ENCODE peak calls at places on chromosomes 4 and X, in nine cellular contexts. K is tibial artery, T is ovary, W is hepatocyte, N is astrocyte of the spinal cord, Y is choroid plexus epithelial cell, J is HFF-Myc, P is tibial nerve, D is left ventricle myocardium inferior. O is an unnamed sample.

GRCh38 chr4:8305851-8306361 is 36.4 kb downstream of the HTRA3 start:
- DNase-seq in K (peak), T (peak), W (no peak), N (no peak), Y (peak), J (no peak), P (no peak), D (peak), O (no peak)

GRCh38 chr4:15982833-15983528 is 20.0 kb upstream of the FGFBP2 start:
- DNase-seq in K (no peak), T (no peak), W (no peak), N (peak), Y (peak), J (no peak), P (no peak), D (no peak), O (no peak)

GRCh38 chrX:17174671-17175070 is 200.3 kb upstream of the NHS start:
- DNase-seq in K (no peak), T (no peak), W (no peak), N (no peak), Y (no peak), J (no peak), P (peak), D (peak), O (no peak)

GRCh38 chrX:40773809-40774208 is 38.5 kb upstream of the MED14 start:
- DNase-seq in K (no peak), T (no peak), W (no peak), N (peak), Y (no peak), J (peak), P (no peak), D (no peak), O (no peak)

GRCh38 chrX:30586516-30586915 is 8.9 kb upstream of the TASL start:
- DNase-seq in K (no peak), T (no peak), W (no peak), N (no peak), Y (no peak), J (no peak), P (no peak), D (no peak), O (no peak)

GRCh38 chrX:99572711-99573110 is 837.4 kb downstream of the PCDH19 start:
- DNase-seq in K (no peak), T (no peak), W (no peak), N (peak), Y (no peak), J (no peak), P (no peak), D (no peak), O (no peak)

GRCh38 chrX:19168609-19169008 is 46.3 kb upstream of the ADGRG2 start:
- DNase-seq in K (no peak), T (no peak), W (no peak), N (no peak), Y (no peak), J (no peak), P (no peak), D (no peak), O (no peak)

GRCh38 chrX:51866156-51866555 is 27.3 kb upstream of the MAGED1 start:
- DNase-seq in K (no peak), T (no peak), W (no peak), N (peak), Y (peak), J (no peak), P (no peak), D (no peak), O (no peak)

GRCh38 chr4:1288786-1289185 is 905 bp upstream of the MAEA start:
- DNase-seq in K (no peak), T (no peak), W (no peak), N (no peak), Y (no peak), J (no peak), P (no peak), D (no peak), O (no peak)

GRCh38 chrX:111095974-111096870 is at the start of gene PAK3:
- DNase-seq in K (peak), T (peak), W (peak), N (peak), Y (peak), J (peak), P (peak), D (no peak), O (no peak)

GRCh38 chrX:111101580-111101979 is 5.6 kb downstream of the PAK3 start:
- DNase-seq in K (no peak), T (peak), W (no peak), N (no peak), Y (no peak), J (no peak), P (no peak), D (no peak), O (no peak)

GRCh38 chrX:111102636-111103035 is 6.6 kb downstream of the PAK3 start:
- DNase-seq in K (no peak), T (no peak), W (no peak), N (no peak), Y (no peak), J (no peak), P (no peak), D (no peak), O (no peak)

GRCh38 chrX:111100191-111100590 is 4.2 kb downstream of the PAK3 start:
- DNase-seq in K (no peak), T (no peak), W (peak), N (peak), Y (peak), J (peak), P (peak), D (no peak), O (no peak)

DNA sequence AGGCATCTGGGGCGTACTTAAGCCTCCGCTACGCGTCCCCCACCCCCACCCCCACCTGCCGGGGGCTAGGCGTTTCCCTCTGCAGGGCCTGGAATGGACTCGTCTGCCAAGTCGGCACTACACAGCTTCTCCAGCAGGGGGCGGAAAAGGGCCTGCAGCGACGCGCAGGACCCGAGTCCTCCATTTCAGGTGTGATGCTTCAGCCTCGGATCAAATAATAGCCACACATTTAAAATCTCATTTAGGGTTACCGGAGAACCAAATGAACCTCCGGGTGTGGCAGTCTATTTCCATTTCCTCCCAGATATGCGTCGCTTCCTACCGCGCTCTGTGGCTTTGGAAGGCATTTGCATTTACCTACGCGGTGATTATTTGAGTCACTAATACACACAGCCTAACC is 2.9 kb downstream of the PAK3 start:
- DNase-seq in K (peak), T (peak), W (peak), N (peak), Y (peak), J (no peak), P (peak), D (no peak), O (no peak)
- TF ChIP-seq CTCF in K (peak), T (peak), W (peak), N (peak), Y (peak), J (peak), P (peak), D (peak), O (peak)

GRCh38 chr4:53907772-53908171 is 156.6 kb downstream of the CHIC2 start:
- DNase-seq in K (no peak), T (no peak), W (no peak), N (no peak), Y (no peak), J (no peak), P (no peak), D (no peak), O (no peak)

GRCh38 chr4:53908661-53909078 is 155.7 kb downstream of the CHIC2 start:
- DNase-seq in K (no peak), T (no peak), W (peak), N (peak), Y (peak), J (peak), P (peak), D (no peak), O (peak)

GRCh38 chr4:53905281-53905934 is 159.0 kb downstream of the CHIC2 start:
- DNase-seq in K (no peak), T (no peak), W (peak), N (no peak), Y (peak), J (no peak), P (no peak), D (no peak), O (no peak)

GRCh38 chr4:53906786-53907185 is 157.6 kb downstream of the CHIC2 start:
- DNase-seq in K (no peak), T (no peak), W (no peak), N (no peak), Y (peak), J (no peak), P (no peak), D (no peak), O (no peak)

DNA sequence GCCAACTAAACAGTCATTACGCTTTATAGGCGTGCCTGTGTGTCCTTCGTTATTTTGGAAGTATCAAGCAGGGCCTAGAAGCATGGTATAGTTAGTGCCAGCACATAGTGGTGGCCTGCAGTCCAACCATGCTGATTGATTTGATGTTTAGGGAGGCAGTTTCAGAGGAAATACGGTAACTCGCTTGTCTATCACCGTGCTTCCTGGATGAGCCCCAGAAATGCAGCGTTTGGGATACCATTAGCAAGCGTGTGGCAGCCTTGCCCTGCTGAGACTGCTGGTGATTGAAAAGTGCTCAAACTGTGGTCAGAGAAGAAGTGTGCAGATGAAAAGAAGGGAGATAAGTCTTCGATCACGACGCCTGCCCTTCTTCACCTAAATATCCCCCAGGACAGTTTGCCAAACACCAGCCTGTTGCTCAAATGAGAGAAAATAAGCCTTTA is 158.4 kb downstream of the CHIC2 start:
- DNase-seq in K (no peak), T (peak), W (peak), N (peak), Y (peak), J (peak), P (peak), D (peak), O (no peak)
- H3K4me3 ChIP-seq in K (peak), T (peak), W (peak), N (peak), Y (peak), J (peak), P (peak), D (peak), O (peak)

GRCh38 chrX:154384284-154384892 is 5.3 kb downstream of the EMD start:
- DNase-seq in K (no peak), T (peak), W (no peak), N (no peak), Y (peak), J (no peak), P (no peak), D (no peak), O (no peak)
- TF ChIP-seq CTCF in K (peak), T (peak), W (peak), N (peak), Y (peak), J (no peak), P (peak), D (peak), O (peak)

GRCh38 chrX:53715336-53715924 is 28.9 kb upstream of the HUWE1 start:
- DNase-seq in K (no peak), T (no peak), W (no peak), N (no peak), Y (peak), J (no peak), P (no peak), D (no peak), O (no peak)
- H3K4me3 ChIP-seq in K (no peak), T (no peak), W (no peak), N (no peak), Y (no peak), J (no peak), P (no peak), D (no peak), O (no peak)

DNA sequence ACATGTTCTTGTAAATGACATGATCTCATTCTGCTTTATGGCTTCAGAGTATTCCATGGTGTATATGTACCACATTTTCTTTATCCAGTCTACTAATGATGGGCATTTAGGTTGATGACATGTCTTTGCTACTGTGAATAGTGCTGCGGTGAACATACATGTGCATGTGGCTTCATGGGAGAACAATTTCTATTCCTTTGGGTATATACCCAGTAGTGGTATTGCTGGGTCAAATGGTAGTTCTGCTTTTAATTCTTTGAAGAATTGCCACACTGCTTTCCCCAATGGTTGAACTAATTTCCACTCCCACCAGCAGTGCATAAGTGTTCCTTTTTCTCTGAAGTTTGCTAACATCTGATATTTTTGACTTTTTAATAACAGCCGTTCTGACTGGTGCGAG is 1080.3 kb downstream of the CCSER1 start:
- DNase-seq in K (no peak), T (no peak), W (no peak), N (no peak), Y (no peak), J (no peak), P (no peak), D (no peak), O (no peak)
- TF ChIP-seq CTCF in K (no peak), T (no peak), W (no peak), N (no peak), Y (no peak), J (no peak), P (no peak), D (no peak), O (no peak)

GRCh38 chrX:131826572-131826971 is 196.5 kb upstream of the STK26 start:
- DNase-seq in K (no peak), T (no peak), W (no peak), N (no peak), Y (no peak), J (no peak), P (no peak), D (no peak), O (no peak)

GRCh38 chrX:131828482-131828881 is 194.6 kb upstream of the STK26 start:
- DNase-seq in K (no peak), T (no peak), W (no peak), N (no peak), Y (no peak), J (no peak), P (no peak), D (no peak), O (no peak)

GRCh38 chrX:131830400-131831184 is 192.5 kb upstream of the STK26 start:
- DNase-seq in K (peak), T (peak), W (peak), N (peak), Y (peak), J (no peak), P (peak), D (peak), O (no peak)

GRCh38 chrX:131831185-131831520 is 191.9 kb upstream of the STK26 start:
- DNase-seq in K (no peak), T (no peak), W (no peak), N (no peak), Y (no peak), J (no peak), P (no peak), D (no peak), O (no peak)

DNA sequence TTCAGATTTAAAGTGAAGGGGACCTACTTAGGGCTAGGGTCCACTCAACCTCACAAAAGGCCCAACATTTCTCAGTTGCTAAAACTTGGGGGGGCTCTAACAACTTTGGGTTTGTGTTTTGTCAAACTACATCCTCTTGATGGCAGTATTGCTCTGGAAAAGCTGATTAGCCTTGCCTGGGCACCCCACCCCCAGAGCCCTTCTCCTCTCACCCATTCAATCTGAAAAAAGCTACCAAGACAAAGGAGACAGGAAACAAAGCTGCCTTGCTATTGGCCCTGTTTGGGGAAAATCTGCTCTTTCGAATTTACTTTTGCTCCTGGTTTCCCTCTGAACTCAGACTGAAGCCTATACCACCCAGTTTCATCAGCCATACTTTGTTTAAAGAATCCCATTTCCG is 195.2 kb upstream of the STK26 start:
- DNase-seq in K (no peak), T (no peak), W (no peak), N (peak), Y (peak), J (no peak), P (no peak), D (no peak), O (no peak)
- H3K4me3 ChIP-seq in K (no peak), T (no peak), W (no peak), N (no peak), Y (no peak), J (no peak), P (no peak), D (no peak), O (no peak)

DNA sequence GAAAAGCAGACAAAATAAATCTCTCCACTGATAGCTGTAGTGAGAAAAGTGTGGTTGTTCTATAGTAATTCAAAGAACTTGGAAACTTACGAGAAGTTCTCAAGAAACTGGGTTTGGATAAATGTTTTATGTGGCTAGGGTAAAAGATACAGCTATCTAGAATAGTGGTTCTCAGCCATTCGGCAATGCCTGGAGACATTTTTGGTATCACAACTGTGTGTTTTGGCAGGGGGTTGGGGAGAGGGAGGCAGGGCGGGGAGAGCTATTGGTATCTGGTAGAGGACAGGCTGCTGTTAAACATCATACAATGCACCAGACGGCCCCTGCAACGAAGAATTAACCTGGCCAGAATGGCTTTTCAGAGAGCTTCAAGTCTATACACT is 50.8 kb upstream of the MND1 start:
- DNase-seq in K (no peak), T (no peak), W (no peak), N (no peak), Y (no peak), J (no peak), P (no peak), D (no peak), O (no peak)
- TF ChIP-seq CTCF in K (no peak), T (no peak), W (no peak), N (no peak), Y (no peak), J (no peak), P (no peak), D (no peak), O (no peak)

DNA sequence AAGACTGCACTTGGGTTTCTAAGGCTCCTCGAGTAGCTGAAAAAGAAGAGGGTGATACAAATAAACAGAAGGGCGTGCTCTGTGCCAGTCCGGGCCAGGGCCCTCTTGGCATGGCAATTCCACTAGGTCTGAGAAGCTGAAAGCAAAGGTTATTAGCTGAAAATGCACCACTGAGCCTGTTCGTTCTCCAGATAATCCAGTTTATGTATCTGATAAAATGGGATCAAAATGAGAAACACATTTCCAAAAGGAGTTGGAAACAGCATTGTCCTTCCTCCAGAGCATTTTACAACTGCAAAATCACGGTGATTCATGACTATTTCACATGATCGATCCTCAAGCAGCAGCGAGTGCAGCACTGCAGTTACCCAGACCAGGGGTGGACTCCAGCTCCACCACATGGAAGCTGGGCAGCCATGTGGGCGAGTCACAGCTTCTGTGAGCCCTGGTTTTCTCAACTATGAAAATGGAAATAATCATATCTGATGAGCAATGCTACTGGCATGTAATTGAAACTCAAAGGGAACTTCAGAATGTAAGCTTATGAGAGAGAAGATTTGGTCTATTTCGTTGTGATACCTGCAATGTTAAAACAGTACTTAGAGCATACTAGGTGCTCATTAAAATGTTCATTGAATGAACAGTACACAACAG is 78.7 kb upstream of the MSX1 start:
- DNase-seq in K (no peak), T (no peak), W (no peak), N (peak), Y (peak), J (peak), P (no peak), D (no peak), O (peak)
- H3K4me3 ChIP-seq in K (no peak), T (no peak), W (no peak), N (no peak), Y (no peak), J (no peak), P (no peak), D (no peak), O (no peak)